ENCODE peak calls at places on chromosomes 1 and 21, in four cellular contexts. M, H, W and T are unnamed samples.
A peak's percentile ranks its signal among the peaks of the same experiment; 100 is the strongest.

GRCh38 chr1:183235503-183235902 is 49.4 kb downstream of the LAMC2 start:
- DNase-seq in M (no peak), H (no peak), W (no peak), T (no peak)

GRCh38 chr1:87141556-87141955 is 187.1 kb upstream of the LMO4 start:
- DNase-seq in M (no peak), H (no peak), W (no peak), T (no peak)

GRCh38 chr1:183069562-183070216 is 46.5 kb downstream of the LAMC1 start:
- DNase-seq in M (no peak), H (no peak), W (no peak), T (no peak)

GRCh38 chr1:165573787-165574186 is 30.0 kb downstream of the LRRC52 start:
- DNase-seq in M (no peak), H (no peak), W (no peak), T (no peak)

GRCh38 chr1:184941735-184942134 is 32.6 kb downstream of the NIBAN1 start:
- DNase-seq in M (peak; percentile 39), H (no peak), W (no peak), T (no peak)

GRCh38 chr21:44552136-44552535 is 831 bp upstream of the KRTAP10-2 start:
- DNase-seq in M (no peak), H (no peak), W (no peak), T (peak; percentile 1)

GRCh38 chr1:172902861-172903381 is 147.8 kb downstream of the TNFSF18 start:
- DNase-seq in M (no peak), H (no peak), W (no peak), T (no peak)

GRCh38 chr1:155093938-155094621 is 15.4 kb downstream of the EFNA3 start:
- DNase-seq in M (no peak), H (peak; percentile 61), W (no peak), T (no peak)

GRCh38 chr1:246526915-246527314 is 19.8 kb upstream of the SMYD3 start:
- DNase-seq in M (no peak), H (no peak), W (no peak), T (no peak)

GRCh38 chr1:212149566-212149965 is 114.0 kb downstream of the DTL start:
- DNase-seq in M (no peak), H (no peak), W (no peak), T (no peak)

GRCh38 chr1:45945426-45945825 is 142.0 kb downstream of the MAST2 start:
- DNase-seq in M (no peak), H (no peak), W (no peak), T (no peak)

GRCh38 chr1:92877792-92878191 is 46.0 kb downstream of the RPL5 start:
- DNase-seq in M (peak; percentile 12), H (no peak), W (no peak), T (no peak)

GRCh38 chr1:8816831-8817412 is 518 bp downstream of the RERE start:
- DNase-seq in M (peak; percentile 41), H (peak; percentile 38), W (no peak), T (peak; percentile 26)

GRCh38 chr21:24868117-24868516 is 739.2 kb downstream of the MRPL39 start:
- DNase-seq in M (no peak), H (no peak), W (no peak), T (no peak)

GRCh38 chr21:24870633-24871032 is 736.6 kb downstream of the MRPL39 start:
- DNase-seq in M (no peak), H (no peak), W (no peak), T (no peak)

GRCh38 chr21:24869862-24870261 is 737.4 kb downstream of the MRPL39 start:
- DNase-seq in M (no peak), H (no peak), W (no peak), T (no peak)
- TF ChIP-seq CTCF in M (no peak), H (no peak), W (no peak), T (no peak)

GRCh38 chr1:60130703-60131102 is 57.1 kb upstream of the C1orf87 start:
- DNase-seq in M (no peak), H (no peak), W (no peak), T (no peak)

GRCh38 chr1:60134706-60135105 is 61.1 kb upstream of the C1orf87 start:
- DNase-seq in M (no peak), H (no peak), W (no peak), T (no peak)

GRCh38 chr1:60133848-60134247 is 60.3 kb upstream of the C1orf87 start:
- DNase-seq in M (no peak), H (no peak), W (peak; percentile 8), T (no peak)

GRCh38 chr1:60132108-60132507 is 58.5 kb upstream of the C1orf87 start:
- DNase-seq in M (no peak), H (no peak), W (no peak), T (no peak)

DNA sequence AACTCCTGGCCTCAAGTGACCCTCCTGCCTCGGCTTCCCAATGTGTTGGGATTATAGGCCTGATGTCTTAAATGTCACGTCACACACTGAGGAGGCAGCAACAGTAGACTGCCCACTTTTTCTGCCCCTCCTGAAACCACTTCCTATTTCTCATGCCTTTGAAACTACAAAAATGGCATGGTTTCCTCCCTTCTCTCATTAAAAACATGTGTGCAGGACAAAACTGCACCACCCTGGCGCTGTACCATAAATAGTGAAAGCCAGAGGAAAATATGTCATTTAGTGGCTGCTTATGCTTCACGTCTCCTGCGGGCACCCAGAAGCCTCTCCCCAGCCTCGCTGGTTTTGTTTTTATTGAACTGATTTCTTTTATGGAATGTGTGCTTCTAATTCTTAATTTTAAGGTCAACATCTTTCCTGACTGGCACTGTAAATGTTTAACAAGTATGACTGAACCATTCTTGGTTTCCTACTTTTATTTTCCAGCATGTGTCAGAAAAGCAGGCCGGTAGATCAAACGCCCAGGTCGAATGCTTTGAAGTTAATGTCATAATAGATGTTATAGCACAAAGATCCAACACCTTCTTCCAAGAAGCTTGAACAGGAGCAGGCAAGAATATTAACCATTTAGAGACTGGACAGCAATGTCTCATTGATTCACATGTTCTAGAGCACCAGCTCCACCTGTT is 59.6 kb upstream of the C1orf87 start:
- DNase-seq in M (no peak), H (no peak), W (peak; percentile 13), T (no peak)
- TF ChIP-seq CTCF in M (no peak), H (no peak), W (no peak), T (no peak)

GRCh38 chr1:110318046-110318445 is 21.1 kb upstream of the RBM15 start:
- DNase-seq in M (no peak), H (no peak), W (no peak), T (no peak)

GRCh38 chr1:110321846-110322245 is 17.3 kb upstream of the RBM15 start:
- DNase-seq in M (no peak), H (no peak), W (no peak), T (no peak)

GRCh38 chr1:110321045-110321444 is 18.1 kb upstream of the RBM15 start:
- DNase-seq in M (no peak), H (no peak), W (no peak), T (no peak)

GRCh38 chr1:110319332-110320167 is 19.6 kb upstream of the RBM15 start:
- DNase-seq in M (no peak), H (no peak), W (no peak), T (no peak)

GRCh38 chr1:110320168-110320518 is 19.0 kb upstream of the RBM15 start:
- DNase-seq in M (no peak), H (no peak), W (no peak), T (no peak)
- TF ChIP-seq CTCF in M (no peak), H (no peak), W (no peak), T (no peak)

DNA sequence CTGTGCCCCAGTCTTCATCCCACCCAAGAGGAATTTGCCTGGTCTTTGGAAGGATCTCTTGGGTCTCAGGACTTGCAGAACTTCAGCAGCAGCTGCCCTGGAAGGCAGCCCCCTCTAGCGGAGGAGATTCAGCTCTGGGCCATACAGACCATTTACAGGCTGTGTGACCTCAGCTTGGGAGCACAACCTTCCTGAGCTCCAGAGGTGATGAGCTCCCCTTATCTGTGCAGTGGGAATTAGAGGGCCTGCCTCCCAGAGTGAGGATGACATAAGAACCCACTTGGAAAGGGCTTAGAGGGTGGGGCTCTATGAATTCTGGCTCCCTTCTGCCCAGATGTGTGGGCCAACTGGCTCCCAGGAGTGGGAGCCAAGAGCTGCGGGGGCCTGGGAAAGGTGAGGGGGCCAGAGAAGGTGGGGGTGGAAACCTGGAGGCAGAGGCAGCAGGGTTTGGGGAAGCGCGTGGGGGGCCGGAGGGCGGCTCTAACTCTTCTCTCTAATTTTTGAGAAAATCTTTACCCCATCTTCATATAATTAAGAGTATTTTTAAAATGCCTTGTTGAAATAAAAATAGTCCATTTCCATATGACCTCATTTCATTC is 21.4 kb downstream of the EPHB2 start:
- DNase-seq in M (no peak), H (no peak), W (no peak), T (peak; percentile 40)
- TF ChIP-seq CTCF in M (no peak), H (peak; percentile 16), W (peak; percentile 57), T (no peak)

DNA sequence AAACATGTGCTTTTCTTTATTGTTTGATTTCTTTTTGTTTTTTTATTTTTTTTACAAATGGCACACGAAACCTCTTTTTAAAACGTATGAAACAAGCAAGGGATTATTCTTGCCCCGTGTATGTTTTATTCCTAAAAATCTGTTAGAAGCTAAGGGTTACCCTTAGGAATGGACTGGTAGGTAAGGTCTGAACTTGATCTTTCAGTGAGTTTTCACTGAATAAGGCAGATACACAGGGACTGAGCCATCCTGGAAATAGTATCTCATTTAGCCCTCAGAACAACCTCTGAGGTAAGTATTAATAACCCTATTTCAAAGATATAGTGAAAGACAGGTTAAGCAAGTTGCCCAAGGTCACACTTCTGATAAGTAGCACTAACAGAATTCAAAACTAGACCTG is 6.0 kb downstream of the CD53 start:
- DNase-seq in M (no peak), H (no peak), W (no peak), T (no peak)
- TF ChIP-seq CTCF in M (no peak), H (no peak), W (no peak), T (no peak)

GRCh38 chr1:64163972-64164371 is 39.5 kb upstream of the UBE2U start:
- DNase-seq in M (no peak), H (no peak), W (no peak), T (peak; percentile 12)

GRCh38 chr1:64162151-64162550 is 41.3 kb upstream of the UBE2U start:
- DNase-seq in M (no peak), H (peak; percentile 45), W (no peak), T (no peak)

GRCh38 chr1:64162804-64163203 is 40.6 kb upstream of the UBE2U start:
- DNase-seq in M (no peak), H (no peak), W (no peak), T (no peak)

GRCh38 chr1:64167176-64167575 is 36.2 kb upstream of the UBE2U start:
- DNase-seq in M (no peak), H (no peak), W (no peak), T (no peak)

DNA sequence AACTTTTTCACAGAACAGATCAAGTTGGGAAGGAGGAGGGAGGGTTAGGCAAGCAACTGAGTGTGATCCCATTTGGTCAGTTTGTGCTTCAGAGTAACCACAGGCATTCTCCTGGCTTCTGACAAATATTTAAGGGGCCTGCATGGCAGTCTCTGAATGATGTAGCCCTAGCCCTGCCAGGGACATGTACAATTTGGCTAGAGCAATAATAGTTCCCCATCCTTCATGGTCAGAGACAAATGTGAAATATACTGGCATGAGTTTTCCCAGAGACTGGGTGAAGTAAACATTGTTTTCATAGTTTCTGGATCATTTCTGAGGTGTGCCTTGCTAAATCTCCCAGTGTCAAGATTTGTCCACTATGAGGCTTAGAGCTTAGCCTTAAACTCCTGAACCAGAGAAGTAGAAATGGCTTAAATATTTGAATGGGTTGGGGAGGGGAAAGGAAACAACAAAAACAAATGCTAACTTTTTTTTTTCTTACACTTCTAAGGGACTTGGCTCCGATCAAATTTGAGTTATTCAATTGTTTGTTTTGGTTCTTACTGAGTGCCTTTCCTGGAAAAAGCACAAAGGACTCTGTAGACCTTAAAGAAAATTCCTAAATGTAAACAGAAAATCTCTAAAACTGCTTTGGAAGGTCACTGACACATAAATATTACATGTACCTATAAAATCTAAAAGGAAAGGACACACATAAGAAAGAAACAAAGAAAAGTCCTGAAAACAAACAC is 41.9 kb upstream of the UBE2U start:
- DNase-seq in M (no peak), H (no peak), W (no peak), T (no peak)
- TF ChIP-seq CTCF in M (no peak), H (no peak), W (no peak), T (no peak)

GRCh38 chr21:26850116-26850643 is 5.0 kb upstream of the ADAMTS1 start:
- DNase-seq in M (no peak), H (no peak), W (no peak), T (no peak)
- TF ChIP-seq CTCF in M (peak; percentile 40), H (peak; percentile 75), W (peak; percentile 58), T (peak; percentile 71)